ENCODE peak calls at places on chromosomes 5 and 9, in eight cellular contexts. J, S, R, P, K, E, I and W are unnamed samples.

GRCh38 chr9:94918038-94918753 is 191.7 kb downstream of the AOPEP start:
- DNase-seq in J (no peak), S (no peak), R (no peak), P (no peak), K (no peak), E (no peak), I (no peak), W (no peak)

GRCh38 chr5:119435436-119436132 is 16.7 kb upstream of the HSD17B4 start:
- DNase-seq in J (peak; percentile 71), S (peak; percentile 61), R (peak; percentile 90), P (no peak), K (peak; percentile 61), E (peak; percentile 45), I (peak; percentile 66), W (no peak)

GRCh38 chr5:103010120-103010666 is 109.7 kb downstream of the GIN1 start:
- DNase-seq in J (peak; percentile 4), S (peak; percentile 50), R (no peak), P (no peak), K (no peak), E (no peak), I (no peak), W (no peak)

GRCh38 chr5:148910686-148911361 is 84.4 kb downstream of the ADRB2 start:
- DNase-seq in J (peak; percentile 68), S (peak; percentile 50), R (peak; percentile 94), P (no peak), K (no peak), E (peak; percentile 70), I (peak; percentile 73), W (no peak)

GRCh38 chr9:131036529-131037335 is 27.8 kb downstream of the LAMC3 start:
- DNase-seq in J (no peak), S (no peak), R (no peak), P (no peak), K (no peak), E (no peak), I (no peak), W (no peak)

GRCh38 chr9:27291292-27291691 is 5.7 kb downstream of the EQTN start:
- DNase-seq in J (no peak), S (no peak), R (no peak), P (no peak), K (no peak), E (no peak), I (no peak), W (no peak)

GRCh38 chr5:68803881-68804319 is 289.9 kb upstream of the SLC30A5 start:
- DNase-seq in J (no peak), S (no peak), R (no peak), P (no peak), K (no peak), E (no peak), I (no peak), W (no peak)

GRCh38 chr5:139689631-139690384 is 41.7 kb downstream of the CXXC5 start:
- DNase-seq in J (peak; percentile 61), S (peak; percentile 49), R (peak; percentile 52), P (no peak), K (peak; percentile 26), E (no peak), I (peak; percentile 63), W (no peak)

GRCh38 chr5:24475101-24475500 is 169.7 kb downstream of the CDH10 start:
- DNase-seq in J (no peak), S (no peak), R (no peak), P (no peak), K (no peak), E (no peak), I (no peak), W (no peak)

GRCh38 chr5:159331099-159331973 is 1.0 kb upstream of the IL12B start:
- DNase-seq in J (peak; percentile 54), S (peak; percentile 25), R (peak; percentile 77), P (no peak), K (peak; percentile 72), E (peak; percentile 43), I (peak; percentile 30), W (no peak)

GRCh38 chr5:464446-464842 is 21.5 kb downstream of the EXOC3 start:
- DNase-seq in J (no peak), S (no peak), R (no peak), P (no peak), K (no peak), E (no peak), I (no peak), W (no peak)

GRCh38 chr5:129400395-129400983 is 59.6 kb upstream of the ADAMTS19 start:
- DNase-seq in J (peak; percentile 37), S (no peak), R (no peak), P (no peak), K (no peak), E (no peak), I (peak; percentile 31), W (no peak)

GRCh38 chr9:14652729-14653377 is 40.4 kb downstream of the ZDHHC21 start:
- DNase-seq in J (peak; percentile 22), S (peak; percentile 52), R (no peak), P (no peak), K (no peak), E (peak; percentile 10), I (peak; percentile 29), W (no peak)

GRCh38 chr9:88775559-88775958 is 215.7 kb upstream of the S1PR3 start:
- DNase-seq in J (no peak), S (no peak), R (no peak), P (no peak), K (no peak), E (peak; percentile 47), I (no peak), W (no peak)

GRCh38 chr5:142179776-142180387 is 71.3 kb downstream of the NDFIP1 start:
- DNase-seq in J (no peak), S (no peak), R (no peak), P (no peak), K (no peak), E (no peak), I (no peak), W (no peak)

GRCh38 chr9:78021692-78022091 is 9.9 kb downstream of the GNAQ start:
- DNase-seq in J (peak; percentile 51), S (no peak), R (no peak), P (no peak), K (peak; percentile 37), E (no peak), I (no peak), W (no peak)

GRCh38 chr9:94002316-94003140 is 47.4 kb upstream of the BARX1 start:
- DNase-seq in J (peak; percentile 69), S (peak; percentile 72), R (peak; percentile 30), P (peak; percentile 33), K (peak; percentile 57), E (peak; percentile 26), I (peak; percentile 71), W (no peak)

GRCh38 chr5:14729448-14730385 is 65.2 kb downstream of the OTULIN start:
- DNase-seq in J (no peak), S (no peak), R (no peak), P (no peak), K (no peak), E (no peak), I (no peak), W (no peak)

GRCh38 chr5:121949885-121950284 is 11.9 kb upstream of the SRFBP1 start:
- DNase-seq in J (peak; percentile 71), S (peak; percentile 66), R (peak; percentile 74), P (no peak), K (peak; percentile 49), E (peak; percentile 36), I (peak; percentile 75), W (peak; percentile 24)

GRCh38 chr5:140632366-140633080 is 452 bp downstream of the CD14 start:
- DNase-seq in J (peak; percentile 77), S (peak; percentile 55), R (peak; percentile 58), P (no peak), K (no peak), E (peak; percentile 65), I (peak; percentile 78), W (no peak)

GRCh38 chr9:21585756-21586752 is 103.9 kb upstream of the IFNE start:
- DNase-seq in J (peak; percentile 44), S (peak; percentile 39), R (no peak), P (no peak), K (no peak), E (no peak), I (peak; percentile 50), W (no peak)
- TF ChIP-seq CTCF in J (peak; percentile 36), S (peak; percentile 46), R (no peak), P (peak; percentile 23), K (no peak), E (peak; percentile 38), I (peak; percentile 49), W (peak; percentile 44)

DNA sequence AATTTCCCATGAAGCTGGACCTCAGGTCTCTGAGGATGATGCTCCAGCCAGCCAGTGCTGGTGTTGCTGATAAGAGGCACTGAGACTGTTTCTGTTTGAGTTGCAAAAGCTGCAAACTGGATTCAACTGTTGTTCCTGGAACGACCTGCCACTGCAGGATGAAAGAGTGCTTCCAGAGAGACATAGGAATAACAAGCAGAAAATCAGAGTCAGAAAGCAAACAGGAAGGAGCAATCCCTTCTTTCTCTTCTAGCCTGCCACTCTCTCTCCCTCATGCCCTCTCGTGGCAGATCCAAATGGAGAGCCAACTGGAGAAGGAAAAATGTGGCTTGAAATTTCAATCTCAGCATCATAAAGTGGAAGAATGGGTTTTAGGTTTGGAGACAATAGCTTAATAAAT is 110.4 kb downstream of the STARD4 start:
- DNase-seq in J (no peak), S (no peak), R (no peak), P (no peak), K (no peak), E (no peak), I (no peak), W (no peak)
- TF ChIP-seq CTCF in J (no peak), S (peak; percentile 33), R (no peak), P (no peak), K (no peak), E (no peak), I (no peak), W (peak; percentile 40)

DNA sequence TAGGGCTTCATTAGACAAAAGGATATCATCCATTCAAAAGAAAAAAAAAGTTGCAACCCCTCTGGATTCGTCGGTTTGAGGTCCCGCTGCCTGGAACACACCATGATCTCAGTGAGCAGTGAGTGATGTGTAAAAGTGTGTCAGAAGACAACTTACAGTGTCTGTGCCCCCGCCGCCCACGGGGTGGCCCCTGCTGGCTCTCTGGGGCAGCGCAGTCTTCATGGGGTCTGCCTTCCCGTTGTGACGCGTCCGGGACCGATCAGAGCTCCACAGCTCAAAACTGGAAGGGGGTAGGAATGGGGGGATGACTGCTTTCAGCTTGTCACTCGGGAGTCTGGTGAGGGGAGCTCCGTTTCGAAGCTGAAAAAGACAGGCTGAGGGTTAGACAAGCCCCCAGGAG is 22.6 kb downstream of the ANKS6 start:
- DNase-seq in J (no peak), S (no peak), R (no peak), P (no peak), K (no peak), E (no peak), I (no peak), W (no peak)
- TF ChIP-seq CTCF in J (no peak), S (no peak), R (no peak), P (no peak), K (no peak), E (no peak), I (no peak), W (no peak)

DNA sequence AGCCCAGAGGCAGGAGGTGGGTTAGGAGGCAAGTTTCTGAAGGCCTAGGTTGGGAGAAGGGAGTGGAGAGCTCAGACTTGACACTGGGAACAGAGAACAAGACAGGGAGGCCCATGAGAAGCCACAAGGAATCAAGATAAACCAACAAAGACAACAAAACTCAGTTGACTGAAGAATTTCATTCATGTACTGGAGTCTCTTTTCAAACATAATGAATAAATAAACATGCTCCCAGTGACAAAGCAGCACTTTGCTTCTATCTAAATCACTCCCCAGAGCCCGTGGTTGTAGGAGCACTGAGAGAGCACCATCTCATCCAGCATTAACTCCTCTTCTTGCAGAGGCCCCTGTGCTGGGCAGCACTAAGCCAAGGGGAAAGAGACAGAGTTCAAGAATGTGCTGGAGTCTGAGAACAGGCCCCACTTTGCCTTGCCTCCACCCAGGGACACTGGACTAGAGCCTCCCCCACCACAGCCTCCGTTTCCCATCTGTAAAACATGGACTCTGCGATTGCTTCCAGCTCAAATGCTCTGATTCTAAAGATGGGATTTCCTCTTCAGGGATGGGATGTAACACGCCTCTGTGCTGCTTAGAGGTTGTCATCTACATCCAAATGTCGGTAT is 282.0 kb downstream of the SPOCK1 start:
- DNase-seq in J (no peak), S (no peak), R (no peak), P (no peak), K (no peak), E (no peak), I (no peak), W (no peak)
- TF ChIP-seq CTCF in J (no peak), S (no peak), R (no peak), P (no peak), K (no peak), E (no peak), I (no peak), W (no peak)